ENCODE peak calls at places on chromosomes 12 and 14, in ten cellular contexts. O is T-helper 9 cell; Z is stimulated activated CD4-positive, alpha-beta T cell treated with anti-CD3 and anti-CD28 coated beads, TNF-alpha, amount 100 ng/mL, for 1 hour; H is GM12865; M is activated effector memory CD4-positive, alpha-beta T cell treated with Interleukin-2 at 50 U/mL for 16 hours; X is kidney tubule cell; U is colonic mucosa; Y is memory B cell; D is left ventricle myocardium superior; K is pons. E is an unnamed sample.

GRCh38 chr12:84554199-84554723 is 358.3 kb downstream of the SLC6A15 start:
- DNase-seq in O (no peak), Z (no peak), H (no peak), M (no peak), X (no peak), U (no peak), Y (no peak), D (no peak), K (no peak), E (no peak)

GRCh38 chr12:38977132-38977531 is 71.7 kb upstream of the CPNE8 start:
- DNase-seq in O (no peak), Z (no peak), H (no peak), M (no peak), X (no peak), U (no peak), Y (no peak), D (no peak), K (no peak), E (no peak)

GRCh38 chr14:57478050-57478449 is 15.6 kb downstream of the CCDC198 start:
- DNase-seq in O (no peak), Z (no peak), H (no peak), M (no peak), X (no peak), U (no peak), Y (no peak), D (no peak), K (no peak), E (no peak)

GRCh38 chr12:3135522-3136461 is 58.6 kb downstream of the TSPAN9 start:
- DNase-seq in O (no peak), Z (peak; percentile 9), H (peak; percentile 75), M (peak; percentile 5), X (peak; percentile 79), U (peak; percentile 31), Y (peak; percentile 52), D (no peak), K (peak; percentile 79), E (peak; percentile 66)

GRCh38 chr14:96797943-96798349 is 764 bp downstream of the VRK1 start:
- DNase-seq in O (no peak), Z (no peak), H (peak; percentile 57), M (no peak), X (no peak), U (peak; percentile 23), Y (no peak), D (no peak), K (no peak), E (no peak)

GRCh38 chr14:96589577-96589976 is 87.4 kb downstream of the PAPOLA start:
- DNase-seq in O (no peak), Z (no peak), H (no peak), M (no peak), X (no peak), U (no peak), Y (no peak), D (no peak), K (no peak), E (peak; percentile 38)

GRCh38 chr12:3224530-3224903 is 147.3 kb downstream of the TSPAN9 start:
- DNase-seq in O (no peak), Z (no peak), H (no peak), M (no peak), X (no peak), U (no peak), Y (no peak), D (peak; percentile 28), K (no peak), E (no peak)

GRCh38 chr14:95354834-95355233 is 35.1 kb upstream of the CLMN start:
- DNase-seq in O (no peak), Z (no peak), H (no peak), M (no peak), X (no peak), U (no peak), Y (no peak), D (no peak), K (no peak), E (no peak)

GRCh38 chr12:41049033-41049432 is 139.1 kb upstream of the PDZRN4 start:
- DNase-seq in O (no peak), Z (no peak), H (no peak), M (no peak), X (no peak), U (no peak), Y (no peak), D (no peak), K (no peak), E (no peak)

GRCh38 chr14:81127785-81128184 is 93.0 kb downstream of the GTF2A1 start:
- DNase-seq in O (no peak), Z (no peak), H (no peak), M (no peak), X (no peak), U (no peak), Y (no peak), D (no peak), K (no peak), E (no peak)

GRCh38 chr12:29067430-29067829 is 81.6 kb upstream of the FAR2 start:
- DNase-seq in O (no peak), Z (no peak), H (no peak), M (no peak), X (no peak), U (no peak), Y (no peak), D (no peak), K (no peak), E (no peak)

GRCh38 chr14:50964683-50965390 is 20.6 kb upstream of the PYGL start:
- DNase-seq in O (no peak), Z (no peak), H (no peak), M (no peak), X (peak; percentile 88), U (peak; percentile 57), Y (no peak), D (no peak), K (peak; percentile 47), E (no peak)

GRCh38 chr14:70116278-70116677 is 72.5 kb downstream of the SLC8A3 start:
- DNase-seq in O (no peak), Z (no peak), H (no peak), M (no peak), X (no peak), U (no peak), Y (no peak), D (no peak), K (no peak), E (no peak)

GRCh38 chr12:116365606-116366455 is 88.3 kb upstream of the MED13L start:
- DNase-seq in O (no peak), Z (no peak), H (no peak), M (no peak), X (peak; percentile 54), U (peak; percentile 49), Y (no peak), D (no peak), K (no peak), E (no peak)

GRCh38 chr12:121107681-121108080 is 25.0 kb upstream of the P2RX7 start:
- DNase-seq in O (no peak), Z (no peak), H (no peak), M (no peak), X (no peak), U (no peak), Y (no peak), D (no peak), K (no peak), E (no peak)

GRCh38 chr14:94217116-94217515 is 43.0 kb downstream of the PPP4R4 start:
- DNase-seq in O (no peak), Z (no peak), H (no peak), M (no peak), X (no peak), U (no peak), Y (no peak), D (no peak), K (no peak), E (no peak)

GRCh38 chr12:63085120-63085519 is 65.9 kb downstream of the AVPR1A start:
- DNase-seq in O (no peak), Z (no peak), H (no peak), M (no peak), X (no peak), U (no peak), Y (no peak), D (no peak), K (no peak), E (no peak)

GRCh38 chr14:24694680-24695079 is 60.7 kb upstream of the GZMB start:
- DNase-seq in O (no peak), Z (no peak), H (no peak), M (no peak), X (no peak), U (no peak), Y (no peak), D (no peak), K (no peak), E (no peak)

GRCh38 chr12:88063375-88063774 is 34.2 kb upstream of the C12orf50 start:
- DNase-seq in O (no peak), Z (no peak), H (peak; percentile 11), M (no peak), X (peak; percentile 7), U (no peak), Y (no peak), D (no peak), K (no peak), E (no peak)

GRCh38 chr14:73503648-73504047 is 12.9 kb downstream of the RIOX1 start:
- DNase-seq in O (no peak), Z (no peak), H (no peak), M (no peak), X (no peak), U (no peak), Y (no peak), D (no peak), K (no peak), E (no peak)

GRCh38 chr12:25682421-25682820 is 129.3 kb upstream of the LMNTD1 start:
- DNase-seq in O (no peak), Z (no peak), H (no peak), M (no peak), X (peak; percentile 10), U (no peak), Y (no peak), D (no peak), K (no peak), E (no peak)

GRCh38 chr14:74858022-74858421 is 17.9 kb downstream of the PROX2 start:
- DNase-seq in O (no peak), Z (no peak), H (no peak), M (no peak), X (no peak), U (no peak), Y (no peak), D (no peak), K (no peak), E (no peak)

E was measured in activated CD8-positive, alpha-beta memory T cell treated with anti-CD3 and anti-CD28 coated beads, Interleukin-2, amount 50 U/mL, for 48 hours.